ENCODE peak calls at places on chromosomes 1 and 21, in four cellular contexts. W, H, C and A are unnamed samples.

GRCh38 chr1:246220495-246221065 is 286.5 kb downstream of the SMYD3 start:
- DNase-seq in C (no peak), H (no peak), W (no peak), A (no peak)

GRCh38 chr21:22885614-22886013 is 1887.4 kb downstream of the NCAM2 start:
- DNase-seq in H (no peak), W (no peak), C (no peak), A (no peak)

GRCh38 chr21:26449161-26449560 is 123.9 kb downstream of the CYYR1 start:
- DNase-seq in C (no peak), W (no peak), H (no peak), A (no peak)

GRCh38 chr1:29518183-29518835 is 282.0 kb downstream of the PTPRU start:
- DNase-seq in C (no peak), W (no peak), H (no peak), A (no peak)

GRCh38 chr21:33264561-33264960 is 1.6 kb upstream of the IL10RB start:
- DNase-seq in H (no peak), C (no peak), W (no peak), A (no peak)

GRCh38 chr1:31583995-31584868 is 7.9 kb downstream of the TINAGL1 start:
- DNase-seq in C (peak), H (peak), W (peak), A (no peak)

GRCh38 chr1:200139661-200140250 is 112.2 kb downstream of the NR5A2 start:
- DNase-seq in H (no peak), C (no peak), W (no peak), A (peak)

GRCh38 chr1:98454666-98455065 is 206.9 kb upstream of the SNX7 start:
- DNase-seq in W (no peak), C (no peak), H (no peak), A (no peak)

GRCh38 chr1:112265946-112266345 is 130.1 kb upstream of the CTTNBP2NL start:
- DNase-seq in C (no peak), W (no peak), H (no peak), A (no peak)

DNA sequence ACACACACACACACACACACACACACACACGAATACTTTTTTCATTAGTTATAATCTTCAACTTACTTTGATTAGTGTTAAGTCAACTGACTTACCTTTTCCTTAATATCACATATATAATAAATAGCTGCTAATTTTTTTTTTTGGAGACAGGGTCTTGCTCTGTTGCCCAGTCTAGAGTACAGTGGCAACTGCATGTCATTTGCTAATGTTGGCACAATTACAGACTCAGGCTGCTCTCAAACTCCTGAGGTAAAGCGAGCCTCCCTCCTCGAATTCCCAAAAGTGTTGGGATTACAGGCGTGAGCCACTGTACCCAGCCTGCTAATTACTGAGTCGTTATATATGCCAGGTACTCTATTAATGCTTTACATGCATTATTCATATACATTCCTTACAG is 20.8 kb upstream of the TAL1 start:
- DNase-seq in W (no peak), C (no peak), H (no peak), A (no peak)
- TF ChIP-seq POLR2A in W (no peak), C (no peak), H (no peak), A (no peak)

GRCh38 chr1:205319081-205320018 is 2.2 kb downstream of the NUAK2 start:
- DNase-seq in C (peak), H (peak), W (peak), A (no peak)

GRCh38 chr1:205316179-205316578 is 5.4 kb downstream of the NUAK2 start:
- DNase-seq in W (no peak), C (no peak), H (no peak), A (no peak)

GRCh38 chr1:205318231-205318991 is 3.1 kb downstream of the NUAK2 start:
- DNase-seq in W (no peak), C (no peak), H (no peak), A (no peak)

GRCh38 chr1:205314986-205315618 is 6.4 kb downstream of the NUAK2 start:
- DNase-seq in C (no peak), H (no peak), W (no peak), A (no peak)

DNA sequence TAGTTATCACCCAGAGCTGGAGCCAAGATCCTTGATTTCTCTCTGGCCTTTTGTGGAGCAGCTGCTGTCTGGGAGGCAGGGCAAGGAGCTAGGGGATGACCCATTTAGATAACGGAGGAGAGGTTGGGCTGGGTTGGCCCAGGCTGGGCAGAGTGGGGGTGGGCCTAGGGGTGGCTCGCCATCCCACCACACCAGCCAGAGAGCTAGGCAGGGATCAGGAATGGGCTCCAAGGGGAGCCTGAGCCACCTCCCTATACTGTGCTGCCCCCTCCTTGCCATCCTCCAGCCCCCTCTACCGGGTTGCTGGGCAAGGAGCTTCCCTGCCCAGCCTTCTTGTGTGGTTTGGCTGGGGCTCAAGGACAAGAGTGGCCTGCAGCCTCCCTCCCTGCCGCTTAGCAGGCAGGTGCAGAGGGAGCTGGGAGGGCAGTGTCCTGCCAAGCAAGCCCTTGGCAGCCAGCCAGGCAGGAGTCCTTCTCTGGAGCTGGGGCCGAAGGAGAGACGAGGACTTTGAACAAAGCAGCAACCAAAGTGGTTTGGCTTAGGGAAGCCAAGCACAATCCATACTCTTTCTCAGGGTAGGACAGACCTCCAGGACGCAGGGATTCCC is 4.1 kb downstream of the NUAK2 start:
- DNase-seq in H (peak), C (peak), W (peak), A (peak)
- TF ChIP-seq POLR2A in H (no peak), C (no peak), W (no peak), A (no peak)

DNA sequence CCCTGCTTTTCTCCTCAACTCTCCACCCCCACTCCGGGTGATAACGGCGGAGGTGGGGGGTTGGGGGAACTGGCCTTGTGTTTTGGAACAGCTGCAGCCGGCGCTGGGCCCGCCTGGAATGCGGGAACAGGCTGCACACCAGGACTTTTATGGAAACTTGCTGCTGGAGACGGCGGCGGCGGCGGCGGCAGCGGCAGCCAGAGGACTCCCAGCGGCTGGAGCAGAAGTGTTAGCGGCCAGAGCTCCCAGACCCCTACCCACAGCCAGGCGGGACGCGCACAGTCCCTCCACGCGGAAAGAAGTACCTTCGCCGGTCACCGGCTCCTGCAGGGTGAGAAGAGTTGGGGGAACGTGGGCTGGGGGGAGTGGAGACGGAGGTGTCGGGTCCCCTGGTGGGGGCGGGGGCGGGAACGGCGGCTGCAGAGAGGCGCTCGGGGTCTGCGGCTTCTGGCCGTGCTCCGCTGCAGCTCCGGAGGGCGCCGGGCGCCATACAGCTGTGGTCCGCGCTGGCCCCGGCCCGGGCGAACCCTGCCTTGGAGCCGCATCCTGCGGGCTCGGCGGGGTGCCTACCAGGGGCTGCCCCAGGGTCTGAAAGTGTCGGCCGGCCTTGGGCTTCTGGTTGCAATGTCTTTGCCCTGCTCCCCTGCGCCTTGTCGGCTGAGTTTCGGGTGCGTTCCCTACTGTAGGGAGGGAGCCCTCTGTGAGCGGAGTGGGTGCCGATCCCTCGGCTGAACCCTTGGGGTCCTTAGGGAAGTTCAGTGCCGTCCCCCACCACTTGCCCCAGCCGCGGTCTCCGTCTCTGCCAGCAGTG is at the start of gene NEXN:
- DNase-seq in H (peak), C (peak), W (peak), A (peak)
- TF ChIP-seq POLR2A in H (no peak), C (no peak), W (peak), A (no peak)

DNA sequence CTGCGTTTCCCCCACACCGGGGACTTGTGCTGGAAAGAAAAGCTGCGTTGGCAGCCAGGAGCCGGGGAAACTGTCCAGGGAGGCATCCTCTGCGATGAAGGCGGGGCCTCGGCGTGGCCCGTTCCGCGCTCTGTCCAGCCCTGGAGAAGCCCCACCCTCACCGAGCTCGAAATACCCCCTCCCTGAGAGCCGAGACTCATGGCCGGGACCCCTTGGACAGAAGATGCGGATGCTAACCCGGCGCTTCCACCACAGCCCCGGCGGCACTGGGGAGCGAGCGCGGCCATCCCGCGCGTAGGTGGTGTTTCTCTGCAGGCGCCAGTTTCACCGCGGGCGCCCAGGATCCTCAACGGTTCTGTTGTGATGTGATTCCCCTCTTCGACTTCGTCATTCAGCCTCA is 31.6 kb downstream of the PDE9A start:
- DNase-seq in C (no peak), H (no peak), W (no peak), A (no peak)
- TF ChIP-seq POLR2A in C (no peak), H (no peak), W (no peak), A (no peak)